ENCODE peak calls at places on chromosome 11, in ten cellular contexts. One of them, this sample, is unnamed.
A peak's percentile ranks its signal among the peaks of the same experiment; 100 is the strongest.

GRCh38 chr11:76783901-76784813 is 1.0 kb downstream of the TSKU start:
- DNase-seq in mesenchymal stem cell: peak; percentile 90
- DNase-seq in fibroblast of lung: peak; percentile 73
- DNase-seq in ovary: peak; percentile 88
- DNase-seq in heart left ventricle: peak; percentile 79
- DNase-seq in prostate gland: peak; percentile 50
- DNase-seq in body of pancreas: peak; percentile 35
- DNase-seq in brain microvascular endothelial cell: peak; percentile 63
- DNase-seq in transverse colon: peak; percentile 45
- DNase-seq in Panc1: no peak
- DNase-seq in this sample: no peak

GRCh38 chr11:118295834-118296454 is 8.6 kb upstream of the CD3E start:
- DNase-seq in mesenchymal stem cell: peak; percentile 16
- DNase-seq in fibroblast of lung: peak; percentile 15
- DNase-seq in ovary: no peak
- DNase-seq in heart left ventricle: no peak
- DNase-seq in prostate gland: peak; percentile 28
- DNase-seq in body of pancreas: peak; percentile 55
- DNase-seq in brain microvascular endothelial cell: peak; percentile 26
- DNase-seq in transverse colon: peak; percentile 34
- DNase-seq in Panc1: no peak
- DNase-seq in this sample: peak; percentile 60

GRCh38 chr11:73270855-73271477 is 1.2 kb upstream of the P2RY6 start:
- DNase-seq in mesenchymal stem cell: no peak
- DNase-seq in fibroblast of lung: no peak
- DNase-seq in ovary: no peak
- DNase-seq in heart left ventricle: no peak
- DNase-seq in prostate gland: no peak
- DNase-seq in body of pancreas: no peak
- DNase-seq in brain microvascular endothelial cell: no peak
- DNase-seq in transverse colon: no peak
- DNase-seq in Panc1: no peak
- DNase-seq in this sample: no peak

GRCh38 chr11:40273192-40273732 is 1186.2 kb downstream of the LRRC4C start:
- DNase-seq in mesenchymal stem cell: no peak
- DNase-seq in fibroblast of lung: no peak
- DNase-seq in ovary: no peak
- DNase-seq in heart left ventricle: no peak
- DNase-seq in prostate gland: no peak
- DNase-seq in body of pancreas: no peak
- DNase-seq in brain microvascular endothelial cell: no peak
- DNase-seq in transverse colon: no peak
- DNase-seq in Panc1: no peak
- DNase-seq in this sample: no peak

GRCh38 chr11:134469627-134470026 is 57.6 kb upstream of the B3GAT1 start:
- DNase-seq in mesenchymal stem cell: no peak
- DNase-seq in fibroblast of lung: no peak
- DNase-seq in ovary: no peak
- DNase-seq in heart left ventricle: no peak
- DNase-seq in prostate gland: no peak
- DNase-seq in body of pancreas: no peak
- DNase-seq in brain microvascular endothelial cell: no peak
- DNase-seq in transverse colon: no peak
- DNase-seq in Panc1: no peak
- DNase-seq in this sample: no peak

GRCh38 chr11:108788565-108789199 is 123.8 kb downstream of the DDX10 start:
- DNase-seq in mesenchymal stem cell: peak; percentile 49
- DNase-seq in fibroblast of lung: peak; percentile 58
- DNase-seq in ovary: no peak
- DNase-seq in heart left ventricle: no peak
- DNase-seq in prostate gland: no peak
- DNase-seq in body of pancreas: no peak
- DNase-seq in brain microvascular endothelial cell: peak; percentile 50
- DNase-seq in transverse colon: no peak
- DNase-seq in Panc1: peak; percentile 18
- DNase-seq in this sample: no peak

GRCh38 chr11:75430692-75431532 is 2.1 kb downstream of the KLHL35 start:
- DNase-seq in mesenchymal stem cell: no peak
- DNase-seq in fibroblast of lung: no peak
- DNase-seq in ovary: no peak
- DNase-seq in heart left ventricle: peak; percentile 13
- DNase-seq in prostate gland: no peak
- DNase-seq in body of pancreas: no peak
- DNase-seq in brain microvascular endothelial cell: no peak
- DNase-seq in transverse colon: no peak
- DNase-seq in Panc1: no peak
- DNase-seq in this sample: no peak

GRCh38 chr11:18699269-18699596 is 654 bp downstream of the TMEM86A start:
- DNase-seq in mesenchymal stem cell: no peak
- DNase-seq in fibroblast of lung: no peak
- DNase-seq in ovary: no peak
- DNase-seq in heart left ventricle: no peak
- DNase-seq in prostate gland: no peak
- DNase-seq in body of pancreas: no peak
- DNase-seq in brain microvascular endothelial cell: no peak
- DNase-seq in transverse colon: no peak
- DNase-seq in Panc1: no peak
- DNase-seq in this sample: no peak

GRCh38 chr11:13205446-13205845 is 72.1 kb upstream of the BMAL1 start:
- DNase-seq in mesenchymal stem cell: no peak
- DNase-seq in fibroblast of lung: no peak
- DNase-seq in ovary: no peak
- DNase-seq in heart left ventricle: no peak
- DNase-seq in prostate gland: no peak
- DNase-seq in body of pancreas: no peak
- DNase-seq in brain microvascular endothelial cell: no peak
- DNase-seq in transverse colon: no peak
- DNase-seq in Panc1: no peak
- DNase-seq in this sample: no peak
- H3K27ac ChIP-seq in mesenchymal stem cell: no peak overlapping the region
- H3K27ac ChIP-seq in fibroblast of lung: no peak overlapping the region
- H3K27ac ChIP-seq in ovary: no peak overlapping the region
- H3K27ac ChIP-seq in heart left ventricle: no peak overlapping the region
- H3K27ac ChIP-seq in prostate gland: no peak overlapping the region
- H3K27ac ChIP-seq in body of pancreas: no peak overlapping the region
- H3K27ac ChIP-seq in brain microvascular endothelial cell: no peak overlapping the region
- H3K27ac ChIP-seq in transverse colon: no peak overlapping the region
- H3K27ac ChIP-seq in Panc1: no peak overlapping the region
- H3K27ac ChIP-seq in this sample: no peak overlapping the region

DNA sequence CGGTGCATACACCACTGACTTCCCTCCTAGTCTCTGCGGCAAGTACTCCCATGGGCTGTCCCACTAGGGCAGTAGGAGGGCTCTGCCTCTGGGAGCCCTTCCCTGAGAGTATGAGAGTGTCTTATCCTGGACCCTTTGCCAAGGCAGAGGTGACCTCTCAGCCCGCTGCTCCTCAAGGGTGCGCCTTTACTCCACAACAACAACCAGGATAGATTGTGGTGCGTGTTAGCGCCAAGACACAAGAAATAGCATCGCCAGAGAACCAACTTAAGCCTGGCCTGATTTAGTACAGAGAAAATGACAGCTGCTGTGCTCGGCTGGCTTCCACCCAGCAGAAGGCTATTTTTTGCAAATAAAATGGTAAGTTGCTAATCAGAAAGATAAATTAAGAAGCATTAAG is 119.7 kb downstream of the PKNOX2 start:
- DNase-seq in mesenchymal stem cell: no peak
- DNase-seq in fibroblast of lung: no peak
- DNase-seq in ovary: no peak
- DNase-seq in heart left ventricle: no peak
- DNase-seq in prostate gland: no peak
- DNase-seq in body of pancreas: no peak
- DNase-seq in brain microvascular endothelial cell: no peak
- DNase-seq in transverse colon: no peak
- DNase-seq in Panc1: no peak
- DNase-seq in this sample: no peak
- H3K27ac ChIP-seq in mesenchymal stem cell: no peak overlapping the region
- H3K27ac ChIP-seq in fibroblast of lung: no peak overlapping the region
- H3K27ac ChIP-seq in ovary: no peak overlapping the region
- H3K27ac ChIP-seq in heart left ventricle: no peak overlapping the region
- H3K27ac ChIP-seq in prostate gland: no peak overlapping the region
- H3K27ac ChIP-seq in body of pancreas: no peak overlapping the region
- H3K27ac ChIP-seq in brain microvascular endothelial cell: no peak overlapping the region
- H3K27ac ChIP-seq in transverse colon: no peak overlapping the region
- H3K27ac ChIP-seq in Panc1: no peak overlapping the region
- H3K27ac ChIP-seq in this sample: no peak overlapping the region

GRCh38 chr11:12886508-12886907 is 122.6 kb upstream of the RASSF10 start:
- DNase-seq in mesenchymal stem cell: no peak
- DNase-seq in fibroblast of lung: no peak
- DNase-seq in ovary: no peak
- DNase-seq in heart left ventricle: no peak
- DNase-seq in prostate gland: no peak
- DNase-seq in body of pancreas: no peak
- DNase-seq in brain microvascular endothelial cell: no peak
- DNase-seq in transverse colon: no peak
- DNase-seq in Panc1: no peak
- DNase-seq in this sample: no peak

GRCh38 chr11:12889243-12889642 is 119.9 kb upstream of the RASSF10 start:
- DNase-seq in mesenchymal stem cell: peak; percentile 79
- DNase-seq in fibroblast of lung: peak; percentile 67
- DNase-seq in ovary: peak; percentile 57
- DNase-seq in heart left ventricle: peak; percentile 52
- DNase-seq in prostate gland: no peak
- DNase-seq in body of pancreas: peak; percentile 24
- DNase-seq in brain microvascular endothelial cell: peak; percentile 43
- DNase-seq in transverse colon: no peak
- DNase-seq in Panc1: no peak
- DNase-seq in this sample: no peak

GRCh38 chr11:12885717-12886226 is 123.3 kb upstream of the RASSF10 start:
- DNase-seq in mesenchymal stem cell: no peak
- DNase-seq in fibroblast of lung: no peak
- DNase-seq in ovary: no peak
- DNase-seq in heart left ventricle: no peak
- DNase-seq in prostate gland: no peak
- DNase-seq in body of pancreas: no peak
- DNase-seq in brain microvascular endothelial cell: no peak
- DNase-seq in transverse colon: no peak
- DNase-seq in Panc1: no peak
- DNase-seq in this sample: no peak

GRCh38 chr11:12890476-12890875 is 118.6 kb upstream of the RASSF10 start:
- DNase-seq in mesenchymal stem cell: no peak
- DNase-seq in fibroblast of lung: no peak
- DNase-seq in ovary: no peak
- DNase-seq in heart left ventricle: no peak
- DNase-seq in prostate gland: no peak
- DNase-seq in body of pancreas: no peak
- DNase-seq in brain microvascular endothelial cell: no peak
- DNase-seq in transverse colon: no peak
- DNase-seq in Panc1: no peak
- DNase-seq in this sample: no peak

GRCh38 chr11:12888525-12889158 is 120.5 kb upstream of the RASSF10 start:
- DNase-seq in mesenchymal stem cell: peak; percentile 90
- DNase-seq in fibroblast of lung: peak; percentile 94
- DNase-seq in ovary: peak; percentile 90
- DNase-seq in heart left ventricle: peak; percentile 88
- DNase-seq in prostate gland: peak; percentile 85
- DNase-seq in body of pancreas: peak; percentile 90
- DNase-seq in brain microvascular endothelial cell: peak; percentile 94
- DNase-seq in transverse colon: peak; percentile 89
- DNase-seq in Panc1: peak; percentile 45
- DNase-seq in this sample: peak; percentile 52
- H3K27ac ChIP-seq in mesenchymal stem cell: peak overlapping the region; percentile 74
- H3K27ac ChIP-seq in fibroblast of lung: peak overlapping the region; percentile 56
- H3K27ac ChIP-seq in ovary: peak overlapping the region; percentile 73
- H3K27ac ChIP-seq in heart left ventricle: peak overlapping the region; percentile 41
- H3K27ac ChIP-seq in prostate gland: peak overlapping the region; percentile 41
- H3K27ac ChIP-seq in body of pancreas: peak overlapping the region; percentile 28
- H3K27ac ChIP-seq in brain microvascular endothelial cell: peak overlapping the region; percentile 65
- H3K27ac ChIP-seq in transverse colon: peak overlapping the region; percentile 67
- H3K27ac ChIP-seq in Panc1: no peak overlapping the region
- H3K27ac ChIP-seq in this sample: no peak overlapping the region

GRCh38 chr11:102288745-102289083 is 28.6 kb upstream of the BIRC3 start:
- DNase-seq in mesenchymal stem cell: no peak
- DNase-seq in fibroblast of lung: no peak
- DNase-seq in ovary: no peak
- DNase-seq in heart left ventricle: no peak
- DNase-seq in prostate gland: no peak
- DNase-seq in body of pancreas: no peak
- DNase-seq in brain microvascular endothelial cell: no peak
- DNase-seq in transverse colon: no peak
- DNase-seq in Panc1: no peak
- DNase-seq in this sample: no peak

GRCh38 chr11:102286292-102286691 is 31.0 kb upstream of the BIRC3 start:
- DNase-seq in mesenchymal stem cell: no peak
- DNase-seq in fibroblast of lung: no peak
- DNase-seq in ovary: no peak
- DNase-seq in heart left ventricle: no peak
- DNase-seq in prostate gland: no peak
- DNase-seq in body of pancreas: no peak
- DNase-seq in brain microvascular endothelial cell: no peak
- DNase-seq in transverse colon: no peak
- DNase-seq in Panc1: no peak
- DNase-seq in this sample: no peak

GRCh38 chr11:102291831-102292230 is 25.5 kb upstream of the BIRC3 start:
- DNase-seq in mesenchymal stem cell: no peak
- DNase-seq in fibroblast of lung: no peak
- DNase-seq in ovary: no peak
- DNase-seq in heart left ventricle: no peak
- DNase-seq in prostate gland: no peak
- DNase-seq in body of pancreas: no peak
- DNase-seq in brain microvascular endothelial cell: no peak
- DNase-seq in transverse colon: no peak
- DNase-seq in Panc1: no peak
- DNase-seq in this sample: no peak

GRCh38 chr11:102289510-102290078 is 27.7 kb upstream of the BIRC3 start:
- DNase-seq in mesenchymal stem cell: no peak
- DNase-seq in fibroblast of lung: peak; percentile 25
- DNase-seq in ovary: no peak
- DNase-seq in heart left ventricle: no peak
- DNase-seq in prostate gland: no peak
- DNase-seq in body of pancreas: no peak
- DNase-seq in brain microvascular endothelial cell: no peak
- DNase-seq in transverse colon: no peak
- DNase-seq in Panc1: no peak
- DNase-seq in this sample: no peak

DNA sequence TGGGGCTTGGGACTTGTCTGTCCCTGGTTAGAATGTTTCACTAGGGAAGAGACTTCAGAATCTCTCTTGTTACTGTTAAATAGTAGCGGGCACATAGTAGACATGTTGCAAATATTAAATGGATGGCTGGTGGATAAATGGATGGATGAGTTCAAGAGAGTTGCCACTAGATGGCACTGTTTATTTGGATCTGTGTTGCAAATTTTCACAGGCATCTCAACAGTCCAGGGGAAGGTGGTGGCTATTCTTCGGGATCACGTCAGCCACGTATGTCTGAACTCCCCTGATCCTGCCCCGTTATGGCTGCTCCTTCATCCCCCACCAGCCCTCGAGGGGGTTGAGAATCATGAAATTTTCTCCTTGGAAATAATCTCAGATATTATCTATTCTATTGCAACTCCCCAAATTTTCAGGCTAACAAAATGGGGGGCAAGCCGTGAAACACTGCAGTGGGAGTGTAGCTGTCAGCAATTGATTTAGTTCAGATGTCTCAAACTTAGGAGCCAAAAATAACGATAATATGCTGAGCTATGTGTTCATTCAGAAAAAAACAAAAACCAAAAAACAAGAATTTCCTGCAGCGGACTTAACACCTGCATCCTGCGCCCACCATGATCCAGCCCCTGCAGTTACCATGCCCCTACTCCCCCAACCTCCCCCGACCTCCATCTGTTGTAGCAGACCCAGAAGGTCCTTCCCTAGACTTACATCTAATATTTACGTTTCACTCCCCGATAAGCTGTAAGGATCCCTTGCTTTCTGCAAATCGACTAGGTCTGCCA is 29.1 kb upstream of the BIRC3 start:
- DNase-seq in mesenchymal stem cell: peak; percentile 78
- DNase-seq in fibroblast of lung: peak; percentile 85
- DNase-seq in ovary: peak; percentile 47
- DNase-seq in heart left ventricle: peak; percentile 31
- DNase-seq in prostate gland: peak; percentile 50
- DNase-seq in body of pancreas: peak; percentile 71
- DNase-seq in brain microvascular endothelial cell: peak; percentile 77
- DNase-seq in transverse colon: peak; percentile 37
- DNase-seq in Panc1: peak; percentile 81
- DNase-seq in this sample: peak; percentile 62
- H3K27ac ChIP-seq in mesenchymal stem cell: no peak overlapping the region
- H3K27ac ChIP-seq in fibroblast of lung: no peak overlapping the region
- H3K27ac ChIP-seq in ovary: peak overlapping the region; percentile 5
- H3K27ac ChIP-seq in heart left ventricle: no peak overlapping the region
- H3K27ac ChIP-seq in prostate gland: no peak overlapping the region
- H3K27ac ChIP-seq in body of pancreas: no peak overlapping the region
- H3K27ac ChIP-seq in brain microvascular endothelial cell: no peak overlapping the region
- H3K27ac ChIP-seq in transverse colon: peak overlapping the region; percentile 70
- H3K27ac ChIP-seq in Panc1: peak overlapping the region; percentile 95
- H3K27ac ChIP-seq in this sample: no peak overlapping the region